ENCODE peak calls at places on chromosome 17, in six cellular contexts. M, F, C, T, N and R are unnamed samples.

GRCh38 chr17:82497483-82498405 is 21.8 kb upstream of the FOXK2 start:
- DNase-seq in C (no peak), F (peak), T (peak), N (peak), M (no peak), R (peak)

GRCh38 chr17:66855204-66855603 is 20.3 kb downstream of the CACNG5 start:
- DNase-seq in F (no peak), T (no peak), C (no peak), N (no peak), M (no peak), R (no peak)

GRCh38 chr17:13583996-13584700 is 17.6 kb downstream of the HS3ST3A1 start:
- DNase-seq in C (no peak), T (no peak), N (no peak), F (no peak), M (no peak), R (no peak)

GRCh38 chr17:46072998-46073397 is 73.9 kb downstream of the STH start:
- DNase-seq in N (peak), M (no peak), F (no peak), C (no peak), T (no peak), R (no peak)

GRCh38 chr17:82370471-82371332 is 863 bp upstream of the UTS2R start:
- DNase-seq in M (no peak), C (no peak), N (no peak), T (no peak), F (no peak), R (peak)

GRCh38 chr17:3551189-3551588 is 6.4 kb downstream of the TRPV3 start:
- DNase-seq in F (no peak), N (no peak), M (no peak), T (no peak), C (no peak), R (no peak)

GRCh38 chr17:19652595-19652994 is 4.0 kb downstream of the ALDH3A2 start:
- DNase-seq in C (no peak), M (no peak), F (no peak), N (no peak), T (no peak), R (peak)

GRCh38 chr17:13306310-13306962 is 288.6 kb upstream of the ELAC2 start:
- DNase-seq in M (no peak), N (peak), T (peak), C (peak), F (no peak), R (no peak)

GRCh38 chr17:75011788-75012319 is 616 bp upstream of the MRPL58 start:
- DNase-seq in F (no peak), M (peak), C (no peak), T (peak), N (peak), R (peak)

GRCh38 chr17:77666881-77667395 is 291.6 kb upstream of the TNRC6C start:
- DNase-seq in C (no peak), M (no peak), F (peak), N (no peak), T (no peak), R (no peak)

GRCh38 chr17:27466748-27467375 is 10.6 kb downstream of the KSR1 start:
- DNase-seq in C (no peak), N (no peak), T (no peak), F (no peak), M (no peak), R (no peak)

GRCh38 chr17:55304171-55304859 is 39.6 kb downstream of the HLF start:
- DNase-seq in F (no peak), T (no peak), M (no peak), C (no peak), N (no peak), R (no peak)

GRCh38 chr17:79836952-79837887 is 2.0 kb downstream of the CBX4 start:
- DNase-seq in M (peak), F (no peak), T (peak), N (peak), C (peak), R (peak)

GRCh38 chr17:18020971-18021370 is 18.0 kb downstream of the ATPAF2 start:
- DNase-seq in F (no peak), C (no peak), M (no peak), N (no peak), T (no peak), R (no peak)

GRCh38 chr17:6135216-6135615 is 65.0 kb downstream of the WSCD1 start:
- DNase-seq in M (no peak), C (no peak), N (no peak), F (no peak), T (no peak), R (no peak)

GRCh38 chr17:45425125-45425983 is 7.3 kb downstream of the ARHGAP27 start:
- DNase-seq in T (peak), M (peak), F (no peak), C (no peak), N (peak), R (peak)

GRCh38 chr17:77613627-77614026 is 344.9 kb upstream of the TNRC6C start:
- DNase-seq in F (no peak), M (no peak), C (no peak), N (no peak), T (no peak), R (no peak)

GRCh38 chr17:77353684-77354419 is 213.1 kb downstream of the SEC14L1 start:
- DNase-seq in N (no peak), T (no peak), F (no peak), C (peak), M (no peak), R (no peak)

GRCh38 chr17:75601057-75601987 is 13.7 kb downstream of the MYO15B start:
- DNase-seq in N (peak), M (peak), C (peak), T (peak), F (peak), R (peak)

GRCh38 chr17:64223931-64224657 is 39.0 kb downstream of the TEX2 start:
- DNase-seq in M (no peak), F (no peak), C (no peak), T (no peak), N (no peak), R (no peak)

GRCh38 chr17:73628642-73629552 is 15.3 kb downstream of the SDK2 start:
- DNase-seq in C (no peak), F (no peak), N (no peak), M (no peak), T (peak), R (no peak)

GRCh38 chr17:6924121-6924676 is 71.7 kb upstream of the ALOX12 start:
- DNase-seq in C (no peak), F (no peak), N (no peak), M (no peak), T (no peak), R (no peak)

GRCh38 chr17:3886776-3887175 is 6.1 kb downstream of the CAMKK1 start:
- DNase-seq in M (no peak), N (no peak), F (no peak), C (peak), T (no peak), R (peak)

GRCh38 chr17:36066365-36066945 is 2.4 kb downstream of the CCL18 start:
- DNase-seq in M (no peak), C (no peak), F (peak), T (no peak), N (no peak), R (no peak)

GRCh38 chr17:46978489-46979022 is 497 bp downstream of the RPRML start:
- DNase-seq in M (no peak), F (no peak), C (no peak), T (no peak), N (no peak), R (no peak)

GRCh38 chr17:57997085-57997809 is 9.2 kb upstream of the VEZF1 start:
- DNase-seq in C (no peak), T (no peak), N (no peak), F (no peak), M (no peak), R (no peak)

GRCh38 chr17:57994436-57994835 is 6.4 kb upstream of the VEZF1 start:
- DNase-seq in T (no peak), N (no peak), F (no peak), M (no peak), C (no peak), R (no peak)

GRCh38 chr17:57995076-57995956 is 7.3 kb upstream of the VEZF1 start:
- DNase-seq in F (peak), M (peak), C (peak), N (peak), T (peak), R (peak)

GRCh38 chr17:57991537-57991936 is 3.5 kb upstream of the VEZF1 start:
- DNase-seq in C (no peak), M (no peak), T (no peak), N (no peak), F (no peak), R (no peak)

GRCh38 chr17:57993471-57994365 is 5.7 kb upstream of the VEZF1 start:
- DNase-seq in M (no peak), N (no peak), C (no peak), F (no peak), T (no peak), R (no peak)
- H3K27ac ChIP-seq in M (peak), N (no peak), C (no peak), F (no peak), T (no peak), R (peak)

GRCh38 chr17:32492281-32492623 is 5.5 kb downstream of the CDK5R1 start:
- DNase-seq in M (no peak), T (no peak), C (no peak), F (no peak), N (no peak), R (no peak)
- H3K27ac ChIP-seq in M (no peak), T (no peak), C (peak), F (peak), N (no peak), R (no peak)

GRCh38 chr17:9053406-9053805 is 32.1 kb downstream of the NTN1 start:
- DNase-seq in T (peak), N (no peak), M (no peak), F (no peak), C (no peak), R (no peak)
- H3K27ac ChIP-seq in T (no peak), N (no peak), M (no peak), F (no peak), C (no peak), R (no peak)

DNA sequence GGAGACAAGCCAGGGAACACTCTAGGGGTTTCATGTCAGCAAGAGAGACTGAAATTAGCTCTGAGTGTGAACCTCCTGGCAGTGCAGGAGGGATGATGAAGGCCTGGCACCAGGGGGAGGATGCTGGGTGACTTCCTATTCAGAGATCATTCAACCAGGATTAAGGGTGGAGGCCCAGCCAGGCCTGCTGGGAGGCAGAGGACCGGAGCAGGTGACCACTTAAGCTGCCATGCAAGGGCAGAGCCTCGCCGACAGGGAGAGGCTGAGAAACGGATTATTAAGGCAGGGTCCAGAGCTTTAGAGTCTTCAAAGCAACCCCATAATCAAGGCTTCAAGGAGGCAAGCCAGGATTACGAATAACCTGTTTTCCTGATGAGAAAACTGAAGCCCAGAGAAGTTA is 10.6 kb upstream of the SRCIN1 start:
- DNase-seq in N (no peak), M (no peak), C (no peak), T (no peak), F (no peak), R (no peak)
- H3K27ac ChIP-seq in N (no peak), M (no peak), C (no peak), T (no peak), F (no peak), R (no peak)

GRCh38 chr17:48593126-48593829 is at the start of gene HOXB5:
- DNase-seq in C (peak), F (no peak), M (no peak), T (no peak), N (no peak), R (no peak)
- H3K27ac ChIP-seq in C (peak), F (no peak), M (no peak), T (peak), N (no peak), R (no peak)

DNA sequence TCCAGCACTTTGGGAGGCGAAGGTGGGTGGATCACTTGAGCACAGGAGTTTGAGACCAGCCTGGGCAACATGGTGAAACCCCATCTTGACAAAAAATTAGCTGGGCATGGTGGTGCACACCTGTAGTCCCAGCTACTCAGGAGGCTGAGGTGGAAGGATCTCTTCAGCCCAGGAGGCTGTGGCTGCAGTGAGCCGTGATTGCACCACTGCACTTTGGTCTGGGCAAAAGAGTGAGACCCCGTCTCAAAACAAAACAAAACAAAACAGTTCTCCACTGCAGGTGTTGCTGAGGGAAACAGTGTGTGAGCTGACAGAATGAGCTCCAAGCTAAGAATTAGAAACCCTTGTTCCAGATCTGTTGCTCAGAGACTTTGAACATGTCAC is 35.2 kb upstream of the TBX2 start:
- DNase-seq in N (no peak), M (no peak), T (no peak), C (no peak), F (no peak), R (no peak)
- H3K27ac ChIP-seq in N (no peak), M (no peak), T (no peak), C (no peak), F (no peak), R (no peak)

GRCh38 chr17:50221500-50222480 is 20.4 kb upstream of the COL1A1 start:
- DNase-seq in F (no peak), T (no peak), M (no peak), C (no peak), N (no peak), R (peak)

GRCh38 chr17:50225693-50226092 is 24.3 kb upstream of the COL1A1 start:
- DNase-seq in N (no peak), M (no peak), F (no peak), T (no peak), C (no peak), R (no peak)

GRCh38 chr17:50219939-50220465 is 18.6 kb upstream of the COL1A1 start:
- DNase-seq in F (no peak), C (peak), M (no peak), N (peak), T (no peak), R (peak)

GRCh38 chr17:50220811-50221210 is 19.4 kb upstream of the COL1A1 start:
- DNase-seq in N (no peak), F (no peak), M (no peak), C (no peak), T (no peak), R (no peak)

DNA sequence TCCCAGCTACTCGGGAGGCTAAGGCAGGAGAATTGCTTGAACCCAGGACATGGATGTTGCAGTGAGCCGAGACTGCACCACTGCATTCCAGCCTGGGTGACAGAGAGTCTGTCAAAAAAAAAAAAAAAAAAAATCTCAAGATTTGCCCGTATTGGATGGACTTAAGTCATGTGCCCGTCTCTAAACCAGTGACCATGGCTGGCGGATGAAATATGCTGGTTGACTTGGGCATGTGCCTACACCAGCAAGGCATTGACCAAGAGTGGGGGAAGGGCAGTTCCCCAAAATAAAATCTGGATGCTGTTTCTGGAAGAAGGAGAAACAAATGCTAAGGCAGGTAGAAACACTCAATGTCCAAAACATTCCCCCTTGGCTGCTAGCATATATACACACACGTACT is 21.5 kb upstream of the COL1A1 start:
- DNase-seq in M (no peak), T (no peak), F (no peak), N (no peak), C (no peak), R (no peak)
- H3K27ac ChIP-seq in M (peak), T (no peak), F (no peak), N (no peak), C (no peak), R (no peak)

DNA sequence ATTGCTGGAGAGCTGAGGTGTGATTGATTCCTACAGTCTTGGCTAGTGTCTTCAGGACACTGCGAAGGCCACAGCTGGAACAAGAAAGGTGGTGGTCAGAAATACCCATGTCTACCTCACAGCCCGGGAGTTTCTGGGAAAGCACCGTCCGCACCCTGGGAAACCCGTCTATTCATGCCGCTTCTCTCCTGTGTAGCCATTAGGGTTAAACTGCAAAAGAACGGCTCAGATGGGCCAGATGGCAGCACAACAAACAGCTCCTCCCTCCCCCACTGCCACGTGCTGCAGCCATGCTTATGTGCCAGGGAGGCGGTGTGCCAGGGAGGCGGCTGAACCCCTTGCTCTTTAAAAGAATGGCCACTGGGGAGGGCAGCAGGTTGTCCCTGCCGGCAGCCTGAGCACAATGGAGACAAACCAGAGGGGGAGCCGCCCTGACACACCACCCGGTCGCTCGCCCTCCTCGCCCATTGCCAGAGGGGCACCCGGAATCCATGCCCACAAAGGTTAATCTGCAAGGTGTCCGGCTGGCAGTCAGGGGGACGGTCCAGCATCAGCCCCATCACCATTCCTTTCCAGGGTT is 65.2 kb downstream of the CYTH1 start:
- DNase-seq in C (peak), F (no peak), M (peak), T (no peak), N (no peak), R (peak)
- H3K27ac ChIP-seq in C (peak), F (no peak), M (peak), T (no peak), N (no peak), R (peak)